ENCODE peak calls at places on chromosomes 5 and 9, in four cellular contexts. O is BE2C, B is HCT116, Y is vagina. U is an unnamed sample. For H3K4me1, the result is how much of the 10 kb centered on the place peaks cover.

GRCh38 chr9:107338911-107339659 is 56.0 kb downstream of the RAD23B start:
- DNase-seq in O (no peak), B (no peak), Y (no peak), U (no peak)

GRCh38 chr5:10023494-10023893 is 226.2 kb downstream of the ATPSCKMT start:
- DNase-seq in O (no peak), B (no peak), Y (no peak), U (no peak)

GRCh38 chr5:178249191-178249989 is 16.8 kb upstream of the PHYKPL start:
- DNase-seq in O (no peak), B (no peak), Y (no peak), U (no peak)

GRCh38 chr5:170104299-170104698 is 1.4 kb upstream of the FOXI1 start:
- DNase-seq in O (no peak), B (no peak), Y (no peak), U (no peak)

GRCh38 chr9:108551030-108551964 is 304.5 kb downstream of the ACTL7B start:
- DNase-seq in O (no peak), B (peak), Y (no peak), U (peak)

GRCh38 chr5:125835293-125836172 is 587.7 kb upstream of the GRAMD2B start:
- DNase-seq in O (peak), B (peak), Y (no peak), U (peak)

GRCh38 chr9:36729902-36730301 is 157.2 kb downstream of the MELK start:
- DNase-seq in O (no peak), B (no peak), Y (no peak), U (no peak)

GRCh38 chr9:90504486-90504885 is 138.1 kb downstream of the DIRAS2 start:
- DNase-seq in O (no peak), B (no peak), Y (no peak), U (no peak)

GRCh38 chr9:122347348-122348287 is 23.2 kb upstream of the PTGS1 start:
- DNase-seq in O (no peak), B (no peak), Y (no peak), U (no peak)

GRCh38 chr5:80254767-80255424 is 952 bp downstream of the SERINC5 start:
- DNase-seq in O (no peak), B (no peak), Y (no peak), U (peak)

GRCh38 chr5:177036443-177036842 is 13.9 kb downstream of the ZNF346 start:
- DNase-seq in O (no peak), B (no peak), Y (no peak), U (no peak)

GRCh38 chr5:31935702-31936347 is 238.3 kb downstream of the GOLPH3 start:
- DNase-seq in O (peak), B (no peak), Y (no peak), U (peak)

GRCh38 chr5:122480146-122480545 is 168.1 kb downstream of the SNCAIP start:
- DNase-seq in O (no peak), B (no peak), Y (no peak), U (no peak)

GRCh38 chr9:105039180-105039799 is 111.3 kb upstream of the ABCA1 start:
- DNase-seq in O (no peak), B (no peak), Y (no peak), U (no peak)

GRCh38 chr9:72599874-72600534 is 78.6 kb downstream of the TMC1 start:
- DNase-seq in O (no peak), B (no peak), Y (no peak), U (no peak)

DNA sequence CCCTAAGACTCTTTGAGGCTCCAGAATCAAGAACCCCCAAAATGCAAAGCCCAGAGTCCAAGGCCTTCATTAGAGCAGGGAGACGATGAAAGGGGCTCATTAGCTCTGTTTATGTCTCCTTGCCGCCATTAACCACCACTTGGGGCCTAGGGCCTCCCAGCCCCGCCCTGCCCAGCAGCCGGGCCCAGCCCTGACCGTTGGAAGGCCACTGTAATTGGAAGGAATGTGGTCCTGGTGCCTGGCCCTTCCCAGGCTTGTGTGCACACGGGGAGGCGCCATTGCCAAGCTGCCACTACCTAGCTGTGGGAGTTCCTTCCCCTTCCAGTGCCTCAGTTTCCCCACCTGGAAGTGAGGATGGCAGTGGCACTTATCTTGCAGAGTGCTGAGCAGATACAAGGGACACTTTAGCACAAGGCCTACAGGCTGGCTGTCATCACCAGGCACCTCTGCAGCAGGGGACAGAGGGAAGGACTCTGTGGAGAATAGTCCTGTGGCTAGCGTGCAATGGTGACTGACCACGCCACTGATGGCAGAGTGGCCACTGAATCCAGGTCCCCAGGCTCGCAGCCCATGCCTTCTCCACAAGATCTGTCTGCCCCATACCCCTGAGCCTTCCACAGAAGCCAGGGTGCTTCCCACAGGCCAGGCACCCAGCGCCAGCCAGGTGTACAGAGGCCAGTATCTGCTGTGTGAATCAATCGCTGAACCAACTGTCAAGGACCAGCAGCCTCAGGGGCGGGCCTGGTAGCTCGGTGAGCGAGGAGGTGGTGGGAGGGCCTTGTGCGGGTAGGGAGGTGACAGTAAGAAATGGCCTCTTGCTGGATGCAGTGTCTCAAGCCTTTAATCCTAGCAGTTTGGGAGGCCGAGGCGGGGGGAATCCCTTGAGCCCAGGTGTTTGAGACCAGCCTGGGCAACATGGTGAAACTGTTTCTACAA is 20.8 kb downstream of the GBGT1 start:
- DNase-seq in O (no peak), B (no peak), Y (no peak), U (no peak)
- H3K4me1 ChIP-seq in O (under half), B (under half), Y (half or more), U (under half)

DNA sequence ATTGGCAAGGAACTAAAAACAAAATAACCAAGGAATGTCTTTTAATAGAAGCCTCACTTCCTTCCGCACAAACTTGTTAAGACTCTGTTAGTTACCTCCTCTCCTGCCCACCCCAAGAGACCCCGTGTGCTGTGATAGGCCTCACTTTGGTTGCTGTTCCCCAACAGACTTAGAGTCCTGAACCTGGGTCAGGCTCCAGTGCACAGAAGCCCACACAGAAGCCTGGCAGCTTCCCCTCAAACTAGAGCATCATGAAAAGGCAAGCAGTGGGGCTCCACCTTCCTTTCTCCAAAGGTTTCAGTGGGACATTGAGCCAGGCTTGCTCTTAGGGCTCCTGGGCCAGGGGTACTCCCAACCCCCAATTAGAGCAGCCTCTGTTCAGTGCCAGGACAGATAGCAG is 230.5 kb downstream of the ESM1 start:
- DNase-seq in O (no peak), B (no peak), Y (no peak), U (no peak)
- H3K4me1 ChIP-seq in O (under half), B (under half), Y (under half), U (under half)

GRCh38 chr9:19666575-19666974 is 122.3 kb downstream of the SLC24A2 start:
- DNase-seq in O (no peak), B (no peak), Y (no peak), U (no peak)
- H3K4me1 ChIP-seq in O (under half), B (under half), Y (under half), U (under half)

DNA sequence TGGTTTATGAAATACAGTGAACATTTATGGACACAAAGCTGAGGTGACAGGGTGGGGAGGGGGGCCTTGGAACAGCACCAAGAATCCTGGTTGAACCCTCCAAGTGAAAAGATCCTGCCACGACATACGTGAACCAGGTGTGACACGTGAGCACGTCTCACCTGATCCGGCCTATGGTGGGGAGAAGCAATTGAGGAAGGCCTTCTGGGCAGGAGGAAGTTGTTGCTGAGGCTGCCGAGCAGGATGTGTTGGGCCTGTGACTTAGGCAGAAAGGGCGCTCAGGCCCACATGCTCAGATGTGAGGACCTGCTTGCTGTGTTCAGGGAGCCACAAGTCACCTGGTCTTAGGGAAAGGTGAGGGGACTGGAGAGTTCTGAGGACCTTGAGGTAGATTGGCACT is 2.5 kb upstream of the MAPK9 start:
- DNase-seq in O (no peak), B (no peak), Y (peak), U (no peak)
- H3K4me1 ChIP-seq in O (under half), B (under half), Y (under half), U (under half)

U was measured in SJCRH30.